ENCODE peak calls at places on chromosome 19, in ten cellular contexts. S is pancreas, O is psoas muscle, R is AG04449, W is nephron progenitor cell, K is fibroblast of pulmonary artery, X is GM06990, Q is cardiac muscle cell, E is brain microvascular endothelial cell, M is HL-60. Z is an unnamed sample.
A peak's percentile ranks its signal among the peaks of the same experiment; 100 is the strongest.

GRCh38 chr19:23403581-23404324 is 8.5 kb upstream of the ZNF91 start:
- DNase-seq in S (no peak), O (no peak), R (no peak), W (no peak), K (no peak), X (no peak), Q (no peak), E (no peak), M (no peak), Z (no peak)

GRCh38 chr19:57788114-57788692 is 18.7 kb downstream of the ZNF586 start:
- DNase-seq in S (no peak), O (no peak), R (no peak), W (no peak), K (no peak), X (no peak), Q (no peak), E (no peak), M (no peak), Z (no peak)

GRCh38 chr19:21835810-21836444 is at the start of gene ZNF43:
- DNase-seq in S (peak; percentile 97), O (peak; percentile 98), R (peak; percentile 67), W (peak; percentile 83), K (peak; percentile 95), X (peak; percentile 86), Q (peak; percentile 95), E (peak; percentile 97), M (peak; percentile 39), Z (peak; percentile 64)

GRCh38 chr19:39037194-39037593 is 4.8 kb upstream of the FBXO27 start:
- DNase-seq in S (no peak), O (no peak), R (no peak), W (no peak), K (no peak), X (no peak), Q (no peak), E (no peak), M (no peak), Z (no peak)

GRCh38 chr19:8473652-8474476 is 28.6 kb downstream of the PRAM1 start:
- DNase-seq in S (no peak), O (no peak), R (no peak), W (no peak), K (no peak), X (no peak), Q (no peak), E (no peak), M (no peak), Z (no peak)

GRCh38 chr19:9885077-9885552 is 50.0 kb downstream of the PIN1 start:
- DNase-seq in S (no peak), O (peak; percentile 44), R (no peak), W (no peak), K (peak; percentile 53), X (no peak), Q (no peak), E (peak; percentile 40), M (no peak), Z (no peak)

GRCh38 chr19:4352701-4353121 is 9.3 kb downstream of the MPND start:
- DNase-seq in S (peak; percentile 68), O (no peak), R (no peak), W (peak; percentile 83), K (peak; percentile 82), X (no peak), Q (peak; percentile 76), E (no peak), M (peak; percentile 42), Z (no peak)

GRCh38 chr19:4909172-4909896 is at the start of gene UHRF1:
- DNase-seq in S (peak; percentile 53), O (no peak), R (no peak), W (peak; percentile 58), K (no peak), X (peak; percentile 83), Q (peak; percentile 18), E (no peak), M (peak; percentile 77), Z (no peak)

GRCh38 chr19:54030895-54031586 is 32.7 kb downstream of the VSTM1 start:
- DNase-seq in S (no peak), O (no peak), R (no peak), W (no peak), K (peak; percentile 49), X (no peak), Q (peak; percentile 29), E (no peak), M (no peak), Z (no peak)

GRCh38 chr19:4361152-4362037 is 18.0 kb downstream of the MPND start:
- DNase-seq in S (no peak), O (no peak), R (no peak), W (no peak), K (no peak), X (peak; percentile 20), Q (no peak), E (peak; percentile 12), M (no peak), Z (no peak)

GRCh38 chr19:45906221-45906620 is 3.8 kb upstream of the MYPOP start:
- DNase-seq in S (no peak), O (no peak), R (no peak), W (no peak), K (peak; percentile 62), X (no peak), Q (no peak), E (peak; percentile 19), M (no peak), Z (no peak)

GRCh38 chr19:19873381-19873780 is 7.7 kb downstream of the ZNF253 start:
- DNase-seq in S (no peak), O (no peak), R (no peak), W (no peak), K (no peak), X (no peak), Q (no peak), E (no peak), M (no peak), Z (no peak)

GRCh38 chr19:29640231-29640630 is 25.0 kb upstream of the PLEKHF1 start:
- DNase-seq in S (no peak), O (no peak), R (no peak), W (no peak), K (no peak), X (no peak), Q (no peak), E (no peak), M (no peak), Z (no peak)

GRCh38 chr19:4343845-4344713 is 717 bp downstream of the MPND start:
- DNase-seq in S (no peak), O (no peak), R (no peak), W (no peak), K (no peak), X (no peak), Q (no peak), E (no peak), M (peak; percentile 57), Z (no peak)

GRCh38 chr19:52896431-52897148 is 845 bp downstream of the ZNF320 start:
- DNase-seq in S (peak; percentile 59), O (peak; percentile 22), R (no peak), W (peak; percentile 20), K (peak; percentile 11), X (no peak), Q (peak; percentile 39), E (peak; percentile 10), M (no peak), Z (no peak)

GRCh38 chr19:45711851-45712698 is 18.6 kb downstream of the FBXO46 start:
- DNase-seq in S (no peak), O (peak; percentile 42), R (no peak), W (no peak), K (no peak), X (no peak), Q (no peak), E (no peak), M (no peak), Z (no peak)

GRCh38 chr19:41699231-41699967 is 9.0 kb upstream of the CEACAM5 start:
- DNase-seq in S (peak; percentile 51), O (no peak), R (no peak), W (no peak), K (no peak), X (no peak), Q (no peak), E (no peak), M (no peak), Z (no peak)

DNA sequence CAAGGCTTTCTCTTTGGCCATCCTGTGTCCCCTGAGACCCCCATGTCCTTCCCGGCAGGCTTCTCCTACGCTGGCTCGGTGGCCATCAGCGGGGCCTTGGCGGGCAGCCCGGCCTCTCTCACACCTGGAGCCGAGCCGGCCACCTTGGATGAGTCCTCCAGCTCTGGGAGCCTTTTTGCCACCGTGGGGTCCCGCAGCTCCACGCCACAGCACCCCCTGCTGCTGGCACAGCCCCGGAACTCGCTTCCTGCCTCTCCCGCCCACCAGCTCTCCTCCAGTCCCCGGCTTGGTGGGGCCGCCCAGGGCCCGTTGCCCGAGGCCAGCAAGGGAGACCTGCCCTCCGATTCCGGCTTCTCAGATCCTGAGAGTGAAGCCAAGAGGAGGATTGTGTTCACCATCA is 14.2 kb downstream of the PLEKHJ1 start:
- DNase-seq in S (no peak), O (no peak), R (no peak), W (no peak), K (no peak), X (no peak), Q (peak; percentile 12), E (no peak), M (no peak), Z (no peak)
- TF ChIP-seq CTCF in S (no peak), O (peak; percentile 17), R (no peak), W (no peak), K (peak; percentile 10), X (peak; percentile 20), Q (peak; percentile 21), E (peak; percentile 63), M (no peak), Z (peak; percentile 16)

DNA sequence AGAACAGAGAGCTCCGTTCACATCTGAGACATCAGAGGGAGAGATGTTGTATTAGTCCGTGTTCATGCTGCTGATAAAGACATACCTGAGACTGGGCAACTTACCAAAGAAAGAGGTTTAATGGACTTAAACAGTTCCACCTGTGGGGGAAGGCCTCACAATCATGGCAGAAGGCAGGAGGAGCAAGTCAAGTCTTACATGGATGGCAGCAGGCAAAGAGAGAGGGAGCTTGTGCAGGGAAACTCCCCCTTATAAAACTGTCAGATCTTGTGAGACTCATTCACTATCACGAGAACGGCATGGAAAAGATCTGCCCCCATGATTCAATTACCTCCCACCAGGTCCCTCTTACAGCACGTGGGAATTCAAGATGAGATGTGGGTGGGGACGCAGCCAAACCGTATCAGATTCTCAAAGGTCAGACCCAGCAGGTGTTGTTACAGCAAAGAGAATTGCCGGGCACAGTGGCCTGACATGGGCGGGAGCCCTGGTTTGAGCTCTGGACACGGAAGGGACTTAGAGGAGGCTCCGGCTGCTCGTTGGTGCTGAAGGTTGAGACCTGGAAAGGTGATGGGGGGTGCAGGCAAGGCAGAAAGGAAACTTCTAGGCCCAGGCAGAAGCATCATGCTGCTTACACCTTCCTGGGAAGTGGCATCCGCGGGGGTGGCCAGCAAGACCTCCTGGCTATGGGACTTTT is 33.1 kb downstream of the PEX11G start:
- DNase-seq in S (no peak), O (no peak), R (no peak), W (no peak), K (no peak), X (no peak), Q (no peak), E (no peak), M (no peak), Z (no peak)
- TF ChIP-seq CTCF in S (no peak), O (no peak), R (no peak), W (no peak), K (no peak), X (no peak), Q (no peak), E (no peak), M (no peak), Z (no peak)

GRCh38 chr19:12610540-12611360 is at the start of the genes ZNF490 and ZNF791:
- DNase-seq in S (peak; percentile 94), O (peak; percentile 97), R (peak; percentile 73), W (peak; percentile 97), K (peak; percentile 98), X (peak; percentile 93), Q (peak; percentile 99), E (peak; percentile 99), M (peak; percentile 100), Z (peak; percentile 83)
- TF ChIP-seq CTCF in S (no peak), O (no peak), R (no peak), W (no peak), K (no peak), X (no peak), Q (peak; percentile 12), E (peak; percentile 34), M (no peak), Z (peak; percentile 6)

GRCh38 chr19:34645551-34645950 is 31.4 kb downstream of the SCGB2B2 start:
- DNase-seq in S (no peak), O (no peak), R (no peak), W (no peak), K (no peak), X (no peak), Q (peak; percentile 1), E (no peak), M (no peak), Z (no peak)
- TF ChIP-seq CTCF in S (no peak), O (no peak), R (no peak), W (no peak), K (no peak), X (no peak), Q (no peak), E (no peak), M (no peak), Z (no peak)

Z was measured in kidney epithelial cell.